ENCODE peak calls at places on chromosomes 12 and 14, in nine cellular contexts. K is activated CD8-positive, alpha-beta T cell treated with anti-CD3 and anti-CD28 coated beads for 36 hours; E is occipital lobe; F is RPMI8226; N is pancreas; G is effector memory CD8-positive, alpha-beta T cell; M is neural crest cell; X is glomerular endothelial cell; D is foreskin fibroblast. Q is an unnamed sample.

GRCh38 chr12:106446429-106447092 is 89.0 kb downstream of the POLR3B start:
- DNase-seq in K (no peak), E (no peak), F (no peak), N (no peak), G (no peak), M (peak; percentile 12), X (no peak), D (no peak), Q (no peak)

GRCh38 chr12:131097247-131098177 is 143.8 kb downstream of the ADGRD1 start:
- DNase-seq in K (no peak), E (no peak), F (no peak), N (no peak), G (no peak), M (no peak), X (no peak), D (no peak), Q (no peak)

GRCh38 chr12:14769462-14769836 is 33.8 kb downstream of the WBP11 start:
- DNase-seq in K (no peak), E (no peak), F (peak; percentile 54), N (no peak), G (peak; percentile 3), M (peak; percentile 33), X (no peak), D (peak; percentile 53), Q (peak; percentile 25)

GRCh38 chr12:32535260-32535999 is 136.1 kb downstream of the FGD4 start:
- DNase-seq in K (no peak), E (peak; percentile 60), F (peak; percentile 97), N (peak; percentile 89), G (no peak), M (no peak), X (no peak), D (peak; percentile 90), Q (peak; percentile 78)

GRCh38 chr12:78530065-78530765 is 334.4 kb upstream of the SYT1 start:
- DNase-seq in K (no peak), E (no peak), F (no peak), N (no peak), G (no peak), M (no peak), X (no peak), D (peak; percentile 61), Q (no peak)

GRCh38 chr14:71473843-71474242 is 458.4 kb upstream of the RGS6 start:
- DNase-seq in K (no peak), E (no peak), F (no peak), N (no peak), G (no peak), M (no peak), X (no peak), D (no peak), Q (no peak)

GRCh38 chr12:102873077-102873476 is 44.0 kb downstream of the PAH start:
- DNase-seq in K (no peak), E (no peak), F (no peak), N (no peak), G (no peak), M (no peak), X (no peak), D (peak; percentile 1), Q (no peak)

GRCh38 chr14:74979442-74980397 is 23.0 kb upstream of the EIF2B2 start:
- DNase-seq in K (no peak), E (no peak), F (no peak), N (no peak), G (no peak), M (no peak), X (no peak), D (peak; percentile 81), Q (no peak)

GRCh38 chr12:51334774-51335173 is 10.8 kb upstream of the BIN2 start:
- DNase-seq in K (no peak), E (no peak), F (no peak), N (no peak), G (no peak), M (no peak), X (no peak), D (peak; percentile 78), Q (no peak)

GRCh38 chr12:1633459-1633858 is 4.4 kb downstream of the WNT5B start:
- DNase-seq in K (no peak), E (no peak), F (no peak), N (no peak), G (no peak), M (no peak), X (no peak), D (no peak), Q (no peak)

GRCh38 chr14:41799817-41800216 is 193.1 kb downstream of the LRFN5 start:
- DNase-seq in K (no peak), E (no peak), F (no peak), N (no peak), G (no peak), M (no peak), X (no peak), D (no peak), Q (no peak)